ENCODE peak calls at places on chromosomes 1 and 21, in eight cellular contexts. Q is tibial nerve, P is A549, H is right lobe of liver, Z is psoas muscle, O is suprapubic skin, A is prostate gland, L is fibroblast of lung. C is an unnamed sample.

GRCh38 chr1:161915978-161916377 is 107.7 kb downstream of the OLFML2B start:
- DNase-seq in Q (no peak), P (no peak), H (no peak), Z (no peak), O (no peak), A (no peak), L (no peak), C (no peak)

GRCh38 chr1:109361649-109362048 is 36.1 kb downstream of the SORT1 start:
- DNase-seq in Q (no peak), P (no peak), H (no peak), Z (no peak), O (no peak), A (no peak), L (peak), C (no peak)

GRCh38 chr1:36122062-36122461 is 3.0 kb downstream of the COL8A2 start:
- DNase-seq in Q (no peak), P (no peak), H (no peak), Z (no peak), O (no peak), A (no peak), L (no peak), C (no peak)

GRCh38 chr1:183191833-183192232 is 5.8 kb downstream of the LAMC2 start:
- DNase-seq in Q (no peak), P (peak), H (no peak), Z (no peak), O (no peak), A (no peak), L (peak), C (no peak)

GRCh38 chr1:240712014-240712731 is 100.2 kb upstream of the GREM2 start:
- DNase-seq in Q (no peak), P (no peak), H (no peak), Z (no peak), O (no peak), A (no peak), L (peak), C (no peak)

GRCh38 chr1:63317007-63317813 is 5.2 kb upstream of the FOXD3 start:
- DNase-seq in Q (no peak), P (peak), H (peak), Z (peak), O (peak), A (peak), L (peak), C (no peak)

GRCh38 chr1:114458208-114458777 is 52.7 kb downstream of the TRIM33 start:
- DNase-seq in Q (no peak), P (peak), H (no peak), Z (no peak), O (no peak), A (no peak), L (peak), C (no peak)

GRCh38 chr1:18646776-18647410 is 16.2 kb downstream of the PAX7 start:
- DNase-seq in Q (no peak), P (no peak), H (no peak), Z (no peak), O (no peak), A (no peak), L (no peak), C (no peak)

GRCh38 chr21:36695671-36696389 is 3.1 kb upstream of the SIM2 start:
- DNase-seq in Q (no peak), P (no peak), H (no peak), Z (no peak), O (no peak), A (no peak), L (no peak), C (no peak)

GRCh38 chr1:34711469-34711868 is 43.4 kb upstream of the GJB5 start:
- DNase-seq in Q (no peak), P (peak), H (no peak), Z (no peak), O (no peak), A (no peak), L (no peak), C (no peak)

GRCh38 chr1:207470927-207471326 is 16.8 kb downstream of the CR2 start:
- DNase-seq in Q (no peak), P (no peak), H (no peak), Z (no peak), O (no peak), A (no peak), L (no peak), C (no peak)

GRCh38 chr1:9494936-9495758 is 44.1 kb upstream of the SLC25A33 start:
- DNase-seq in Q (peak), P (peak), H (peak), Z (peak), O (peak), A (no peak), L (peak), C (no peak)

GRCh38 chr1:231594749-231595148 is 31.8 kb upstream of the DISC1 start:
- DNase-seq in Q (no peak), P (no peak), H (no peak), Z (no peak), O (no peak), A (no peak), L (no peak), C (no peak)

GRCh38 chr1:97898948-97899347 is 21.9 kb downstream of the DPYD start:
- DNase-seq in Q (no peak), P (no peak), H (no peak), Z (no peak), O (no peak), A (no peak), L (peak), C (no peak)

GRCh38 chr21:44820851-44821250 is 3.0 kb upstream of the SUMO3 start:
- DNase-seq in Q (no peak), P (no peak), H (no peak), Z (no peak), O (no peak), A (no peak), L (peak), C (no peak)

GRCh38 chr1:15939181-15940109 is 36.5 kb downstream of the ZBTB17 start:
- DNase-seq in Q (no peak), P (peak), H (peak), Z (no peak), O (no peak), A (peak), L (peak), C (peak)

GRCh38 chr21:37767984-37768383 is 148.3 kb downstream of the KCNJ6 start:
- DNase-seq in Q (no peak), P (no peak), H (no peak), Z (no peak), O (no peak), A (no peak), L (peak), C (no peak)

GRCh38 chr1:41387667-41388091 is 26.4 kb downstream of the FOXO6 start:
- DNase-seq in Q (no peak), P (no peak), H (no peak), Z (peak), O (peak), A (peak), L (peak), C (peak)

GRCh38 chr1:167797005-167797404 is 75.2 kb downstream of the MPZL1 start:
- DNase-seq in Q (peak), P (peak), H (no peak), Z (peak), O (peak), A (peak), L (peak), C (peak)

GRCh38 chr1:61079276-61079897 is 3.0 kb upstream of the NFIA start:
- DNase-seq in Q (no peak), P (no peak), H (no peak), Z (no peak), O (no peak), A (no peak), L (no peak), C (no peak)

GRCh38 chr1:33271666-33272505 is 15.6 kb downstream of the ZNF362 start:
- DNase-seq in Q (no peak), P (no peak), H (peak), Z (no peak), O (peak), A (no peak), L (no peak), C (no peak)

GRCh38 chr1:7388488-7389185 is 382.5 kb upstream of the VAMP3 start:
- DNase-seq in Q (no peak), P (no peak), H (peak), Z (no peak), O (peak), A (no peak), L (peak), C (peak)

GRCh38 chr1:10696977-10697376 is 99.5 kb downstream of the CASZ1 start:
- DNase-seq in Q (no peak), P (no peak), H (no peak), Z (no peak), O (no peak), A (no peak), L (peak), C (no peak)

GRCh38 chr21:45035477-45035848 is 38.9 kb upstream of the ADARB1 start:
- DNase-seq in Q (no peak), P (no peak), H (no peak), Z (no peak), O (no peak), A (no peak), L (no peak), C (no peak)

GRCh38 chr1:39981957-39982356 is 27.0 kb downstream of the MFSD2A start:
- DNase-seq in Q (no peak), P (peak), H (peak), Z (no peak), O (no peak), A (no peak), L (peak), C (no peak)

GRCh38 chr1:112143871-112144441 is 154.5 kb upstream of the KCND3 start:
- DNase-seq in Q (no peak), P (no peak), H (peak), Z (no peak), O (no peak), A (no peak), L (no peak), C (no peak)
- H3K4me3 ChIP-seq in Q (no peak), P (no peak), H (no peak), Z (no peak), O (no peak), A (no peak), L (no peak), C (no peak)

DNA sequence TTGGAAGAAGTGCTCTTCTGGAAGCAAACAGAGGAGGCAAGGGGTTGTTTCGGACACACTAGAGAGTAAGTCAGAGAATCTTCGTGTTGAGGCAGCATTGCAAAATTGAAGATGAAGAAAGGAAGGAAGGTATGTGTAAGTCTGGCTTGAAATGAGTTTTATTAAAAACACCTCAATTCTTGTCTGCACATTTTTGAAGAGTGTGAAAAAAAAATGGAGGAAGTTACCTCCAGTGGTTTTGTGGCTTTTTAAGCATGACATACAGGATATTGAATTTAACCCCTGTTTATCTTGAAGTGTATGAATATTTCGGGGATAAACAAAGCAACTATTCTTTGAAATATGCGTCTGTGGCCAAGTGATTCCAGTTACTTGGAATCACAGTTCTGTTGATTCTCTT is 203.2 kb upstream of the SGIP1 start:
- DNase-seq in Q (no peak), P (no peak), H (no peak), Z (no peak), O (no peak), A (no peak), L (peak), C (no peak)
- H3K27ac ChIP-seq in Q (no peak), P (peak), H (no peak), Z (peak), O (no peak), A (no peak), L (no peak), C (peak)

DNA sequence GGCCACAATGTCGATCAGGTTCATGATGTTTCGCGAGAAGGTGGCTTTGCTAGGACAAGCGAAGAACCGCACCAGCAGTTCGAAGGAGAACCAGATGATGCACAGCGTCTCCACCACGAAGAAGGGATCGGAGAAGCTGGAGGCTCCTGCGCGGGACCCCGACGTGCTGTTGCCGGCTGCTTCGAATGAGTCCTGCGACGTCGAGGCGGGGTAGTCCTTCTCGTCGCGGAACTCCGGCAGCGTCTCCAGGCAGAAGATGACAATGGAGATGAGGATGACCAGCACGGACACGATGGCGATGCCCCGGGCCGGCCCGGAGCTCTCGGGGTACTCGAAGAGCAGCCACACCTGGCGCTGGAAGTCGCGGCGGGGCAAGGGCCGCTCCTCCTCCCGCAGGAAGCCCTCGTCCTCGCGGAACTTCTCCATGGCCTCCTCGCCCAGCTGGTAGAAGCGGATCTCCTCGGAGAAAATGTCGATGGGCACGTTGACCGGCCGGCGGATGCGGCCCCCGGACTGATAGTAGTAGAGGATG is 869 bp downstream of the KCNA3 start:
- DNase-seq in Q (no peak), P (no peak), H (no peak), Z (no peak), O (no peak), A (no peak), L (no peak), C (no peak)
- H3K4me3 ChIP-seq in Q (no peak), P (peak), H (peak), Z (peak), O (peak), A (peak), L (no peak), C (peak)

GRCh38 chr1:156167536-156167935 is 14.2 kb downstream of the SEMA4A start:
- DNase-seq in Q (no peak), P (no peak), H (no peak), Z (no peak), O (no peak), A (no peak), L (peak), C (no peak)

GRCh38 chr1:156163712-156164464 is 10.5 kb downstream of the SEMA4A start:
- DNase-seq in Q (no peak), P (no peak), H (no peak), Z (no peak), O (no peak), A (no peak), L (no peak), C (no peak)

GRCh38 chr1:156162430-156163037 is 9.1 kb downstream of the SEMA4A start:
- DNase-seq in Q (no peak), P (no peak), H (no peak), Z (no peak), O (no peak), A (no peak), L (peak), C (no peak)

GRCh38 chr1:156165083-156165482 is 11.7 kb downstream of the SEMA4A start:
- DNase-seq in Q (no peak), P (no peak), H (no peak), Z (no peak), O (no peak), A (no peak), L (no peak), C (no peak)

DNA sequence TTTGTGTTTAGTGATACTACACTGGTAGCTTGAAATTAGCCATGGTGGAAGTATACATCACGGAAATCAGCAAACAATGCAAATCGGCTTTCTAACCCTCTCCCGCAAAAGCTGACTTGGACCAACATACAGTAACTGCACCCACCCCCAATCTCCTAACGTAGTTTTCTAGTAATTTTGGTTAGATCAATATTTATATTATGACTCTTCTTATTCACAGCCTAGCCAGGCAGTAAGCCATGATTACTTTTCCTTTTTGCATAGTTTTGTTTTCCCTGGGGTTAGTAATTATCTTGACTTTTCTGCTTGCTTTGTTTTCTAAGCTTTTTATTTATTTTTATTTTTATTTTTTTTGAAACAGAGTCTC is 11.1 kb downstream of the SEMA4A start:
- DNase-seq in Q (no peak), P (no peak), H (no peak), Z (no peak), O (no peak), A (no peak), L (no peak), C (no peak)
- H3K27ac ChIP-seq in Q (no peak), P (no peak), H (no peak), Z (no peak), O (no peak), A (no peak), L (no peak), C (no peak)

GRCh38 chr1:47230692-47231313 is 1.2 kb downstream of the TAL1 start:
- DNase-seq in Q (no peak), P (no peak), H (no peak), Z (no peak), O (no peak), A (no peak), L (no peak), C (no peak)
- H3K4me3 ChIP-seq in Q (peak), P (peak), H (peak), Z (peak), O (peak), A (peak), L (no peak), C (peak)

DNA sequence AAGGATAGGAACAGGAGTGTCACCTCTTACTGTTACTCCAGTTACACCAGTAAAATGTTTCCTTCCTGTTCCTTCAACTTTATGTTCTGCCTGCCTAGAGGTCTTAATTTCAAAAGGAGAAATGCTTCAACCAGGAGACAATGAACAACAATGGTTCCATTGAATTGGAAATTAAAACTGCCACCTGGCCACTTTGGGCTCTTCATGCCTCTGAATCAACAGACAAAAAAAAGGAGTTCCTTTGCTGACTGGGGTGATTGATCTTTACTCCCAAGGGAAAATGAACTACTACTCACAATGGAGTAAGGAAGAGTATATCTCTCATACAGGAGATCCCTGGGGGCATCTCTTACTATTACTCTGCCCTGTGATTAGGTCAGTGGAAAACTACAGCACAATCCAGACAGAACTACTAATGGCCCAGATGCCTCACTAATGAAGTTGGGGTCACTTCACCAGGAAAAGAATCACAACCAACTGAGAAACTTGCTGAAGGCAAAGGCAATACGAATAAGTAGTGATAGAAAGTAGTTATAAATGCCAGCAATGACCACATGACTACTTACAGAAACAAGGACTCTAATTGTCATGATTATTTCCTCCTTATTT is 76.6 kb upstream of the PRDX6 start:
- DNase-seq in Q (no peak), P (no peak), H (no peak), Z (no peak), O (no peak), A (no peak), L (no peak), C (no peak)
- H3K27ac ChIP-seq in Q (no peak), P (no peak), H (no peak), Z (no peak), O (no peak), A (no peak), L (no peak), C (no peak)

GRCh38 chr1:45934947-45935346 is 131.5 kb downstream of the MAST2 start:
- DNase-seq in Q (no peak), P (no peak), H (no peak), Z (no peak), O (no peak), A (no peak), L (peak), C (no peak)
- H3K4me3 ChIP-seq in Q (no peak), P (no peak), H (no peak), Z (no peak), O (no peak), A (no peak), L (no peak), C (no peak)

GRCh38 chr1:44945992-44946391 is 40.4 kb downstream of the EIF2B3 start:
- DNase-seq in Q (no peak), P (no peak), H (no peak), Z (no peak), O (no peak), A (no peak), L (no peak), C (no peak)

GRCh38 chr1:44947060-44947773 is 39.2 kb downstream of the EIF2B3 start:
- DNase-seq in Q (no peak), P (no peak), H (no peak), Z (no peak), O (no peak), A (no peak), L (peak), C (no peak)

GRCh38 chr1:44949286-44949685 is 37.1 kb downstream of the EIF2B3 start:
- DNase-seq in Q (no peak), P (no peak), H (no peak), Z (no peak), O (no peak), A (no peak), L (no peak), C (no peak)

GRCh38 chr1:44946720-44947059 is 39.7 kb downstream of the EIF2B3 start:
- DNase-seq in Q (no peak), P (no peak), H (no peak), Z (no peak), O (no peak), A (no peak), L (no peak), C (no peak)

GRCh38 chr1:44947774-44948311 is 38.6 kb downstream of the EIF2B3 start:
- DNase-seq in Q (no peak), P (no peak), H (no peak), Z (no peak), O (no peak), A (no peak), L (peak), C (no peak)
- H3K27ac ChIP-seq in Q (no peak), P (no peak), H (no peak), Z (peak), O (peak), A (peak), L (peak), C (peak)